ENCODE peak calls at places on chromosomes 3 and 15, in six cellular contexts. One of them, this sample, is unnamed.

GRCh38 chr15:59892995-59893394 is 111.1 kb upstream of the FOXB1 start:
- DNase-seq in GM12865: no peak
- DNase-seq in endodermal cell: peak; percentile 73
- DNase-seq in suprapubic skin: no peak
- DNase-seq in hepatocyte: peak; percentile 59
- DNase-seq in natural killer cell: no peak
- DNase-seq in this sample: no peak

GRCh38 chr15:51030649-51031316 is 63.9 kb downstream of the TNFAIP8L3 start:
- DNase-seq in hepatocyte: no peak
- DNase-seq in suprapubic skin: no peak
- DNase-seq in endodermal cell: no peak
- DNase-seq in GM12865: no peak
- DNase-seq in natural killer cell: no peak
- DNase-seq in this sample: no peak

GRCh38 chr15:80461370-80462060 is 57.3 kb downstream of the ARNT2 start:
- DNase-seq in endodermal cell: no peak
- DNase-seq in natural killer cell: no peak
- DNase-seq in GM12865: no peak
- DNase-seq in hepatocyte: no peak
- DNase-seq in suprapubic skin: no peak
- DNase-seq in this sample: no peak

GRCh38 chr3:133408366-133408765 is 8.5 kb downstream of the BFSP2 start:
- DNase-seq in GM12865: no peak
- DNase-seq in endodermal cell: no peak
- DNase-seq in natural killer cell: no peak
- DNase-seq in suprapubic skin: no peak
- DNase-seq in hepatocyte: no peak
- DNase-seq in this sample: no peak

GRCh38 chr15:85559530-85559929 is 179.1 kb downstream of the AKAP13 start:
- DNase-seq in natural killer cell: no peak
- DNase-seq in hepatocyte: no peak
- DNase-seq in suprapubic skin: no peak
- DNase-seq in endodermal cell: no peak
- DNase-seq in GM12865: no peak
- DNase-seq in this sample: no peak

GRCh38 chr15:68375191-68375631 is 56.8 kb downstream of the ITGA11 start:
- DNase-seq in suprapubic skin: peak; percentile 58
- DNase-seq in natural killer cell: no peak
- DNase-seq in hepatocyte: no peak
- DNase-seq in GM12865: no peak
- DNase-seq in endodermal cell: peak; percentile 36
- DNase-seq in this sample: no peak

GRCh38 chr15:96053039-96054021 is 277.2 kb upstream of the NR2F2 start:
- DNase-seq in endodermal cell: peak; percentile 85
- DNase-seq in hepatocyte: peak; percentile 42
- DNase-seq in GM12865: peak; percentile 48
- DNase-seq in suprapubic skin: no peak
- DNase-seq in natural killer cell: no peak
- DNase-seq in this sample: peak; percentile 10

GRCh38 chr3:45654344-45654934 is 34.8 kb upstream of the SACM1L start:
- DNase-seq in GM12865: no peak
- DNase-seq in endodermal cell: no peak
- DNase-seq in natural killer cell: no peak
- DNase-seq in hepatocyte: no peak
- DNase-seq in suprapubic skin: no peak
- DNase-seq in this sample: no peak

GRCh38 chr3:146170591-146170990 is 9.6 kb upstream of the PLOD2 start:
- DNase-seq in natural killer cell: no peak
- DNase-seq in GM12865: no peak
- DNase-seq in suprapubic skin: no peak
- DNase-seq in endodermal cell: no peak
- DNase-seq in hepatocyte: no peak
- DNase-seq in this sample: no peak

GRCh38 chr3:127598841-127599570 is 795 bp downstream of the MCM2 start:
- DNase-seq in endodermal cell: no peak
- DNase-seq in suprapubic skin: no peak
- DNase-seq in hepatocyte: no peak
- DNase-seq in natural killer cell: no peak
- DNase-seq in GM12865: no peak
- DNase-seq in this sample: no peak

GRCh38 chr15:50192926-50193595 is 11.1 kb downstream of the SLC27A2 start:
- DNase-seq in suprapubic skin: no peak
- DNase-seq in hepatocyte: no peak
- DNase-seq in natural killer cell: no peak
- DNase-seq in endodermal cell: no peak
- DNase-seq in GM12865: no peak
- DNase-seq in this sample: no peak

GRCh38 chr3:185983495-185984141 is 45.8 kb upstream of the TRA2B start:
- DNase-seq in endodermal cell: peak; percentile 94
- DNase-seq in suprapubic skin: peak; percentile 87
- DNase-seq in GM12865: peak; percentile 69
- DNase-seq in hepatocyte: peak; percentile 87
- DNase-seq in natural killer cell: peak; percentile 39
- DNase-seq in this sample: peak; percentile 81

GRCh38 chr3:184680411-184680990 is 31.4 kb downstream of the MAGEF1 start:
- DNase-seq in GM12865: no peak
- DNase-seq in hepatocyte: no peak
- DNase-seq in suprapubic skin: no peak
- DNase-seq in natural killer cell: no peak
- DNase-seq in endodermal cell: no peak
- DNase-seq in this sample: no peak

DNA sequence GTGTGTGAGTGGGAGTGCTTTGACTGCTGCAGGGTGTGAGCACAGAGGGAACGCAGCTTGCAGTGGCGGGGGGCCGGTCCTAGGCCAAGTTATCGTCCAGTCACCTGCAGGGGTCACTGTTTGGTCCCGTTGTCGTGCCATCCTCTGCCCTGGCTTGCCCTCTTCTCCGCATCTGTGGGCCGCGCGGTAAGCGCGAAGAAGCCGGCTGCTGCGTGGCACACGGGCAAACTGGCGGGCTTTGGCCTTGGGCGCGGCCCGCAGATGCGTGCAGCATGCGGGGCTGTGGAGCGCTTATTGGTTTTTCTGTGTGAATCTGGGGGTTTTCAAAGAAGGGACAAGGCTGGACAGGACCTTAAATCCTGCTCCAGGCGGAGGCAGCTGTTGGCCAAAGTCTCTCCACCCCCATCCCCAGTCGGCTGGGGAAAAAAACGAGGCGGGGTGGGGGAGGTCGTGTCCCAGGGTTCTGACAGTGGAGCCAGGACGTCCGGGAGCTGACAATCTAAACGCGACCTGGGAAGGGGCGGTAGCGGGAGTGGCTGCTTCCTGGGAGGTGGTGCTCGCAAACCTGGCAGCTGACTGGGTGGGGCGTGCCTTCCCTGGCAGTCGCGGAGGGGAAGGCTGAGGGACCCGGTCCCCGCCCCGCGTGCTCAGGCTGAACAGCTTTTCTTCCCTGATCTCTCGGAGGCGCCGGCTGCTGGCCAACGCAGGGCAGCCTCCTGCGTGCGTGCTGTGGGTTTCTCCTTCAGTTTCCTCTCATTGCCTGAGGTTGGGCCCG is 39.7 kb upstream of the VEPH1 start:
- DNase-seq in suprapubic skin: peak; percentile 89
- DNase-seq in natural killer cell: no peak
- DNase-seq in hepatocyte: peak; percentile 78
- DNase-seq in GM12865: no peak
- DNase-seq in endodermal cell: peak; percentile 89
- DNase-seq in this sample: no peak
- TF ChIP-seq CTCF in suprapubic skin: no peak
- TF ChIP-seq CTCF in natural killer cell: no peak
- TF ChIP-seq CTCF in hepatocyte: peak; percentile 39
- TF ChIP-seq CTCF in GM12865: no peak
- TF ChIP-seq CTCF in endodermal cell: peak; percentile 71
- TF ChIP-seq CTCF in this sample: no peak

GRCh38 chr3:130926504-130926903 is 32.6 kb downstream of the ATP2C1 start:
- DNase-seq in natural killer cell: no peak
- DNase-seq in GM12865: no peak
- DNase-seq in suprapubic skin: no peak
- DNase-seq in hepatocyte: no peak
- DNase-seq in endodermal cell: no peak
- DNase-seq in this sample: no peak
- TF ChIP-seq CTCF in natural killer cell: no peak
- TF ChIP-seq CTCF in GM12865: no peak
- TF ChIP-seq CTCF in suprapubic skin: no peak
- TF ChIP-seq CTCF in hepatocyte: no peak
- TF ChIP-seq CTCF in endodermal cell: no peak
- TF ChIP-seq CTCF in this sample: no peak

GRCh38 chr3:109098245-109098644 is 19.7 kb downstream of the MORC1 start:
- DNase-seq in natural killer cell: no peak
- DNase-seq in GM12865: peak; percentile 26
- DNase-seq in endodermal cell: peak; percentile 80
- DNase-seq in suprapubic skin: no peak
- DNase-seq in hepatocyte: peak; percentile 71
- DNase-seq in this sample: no peak
- TF ChIP-seq CTCF in natural killer cell: no peak
- TF ChIP-seq CTCF in GM12865: peak; percentile 51
- TF ChIP-seq CTCF in endodermal cell: peak; percentile 74
- TF ChIP-seq CTCF in suprapubic skin: no peak
- TF ChIP-seq CTCF in hepatocyte: peak; percentile 45
- TF ChIP-seq CTCF in this sample: peak; percentile 27

DNA sequence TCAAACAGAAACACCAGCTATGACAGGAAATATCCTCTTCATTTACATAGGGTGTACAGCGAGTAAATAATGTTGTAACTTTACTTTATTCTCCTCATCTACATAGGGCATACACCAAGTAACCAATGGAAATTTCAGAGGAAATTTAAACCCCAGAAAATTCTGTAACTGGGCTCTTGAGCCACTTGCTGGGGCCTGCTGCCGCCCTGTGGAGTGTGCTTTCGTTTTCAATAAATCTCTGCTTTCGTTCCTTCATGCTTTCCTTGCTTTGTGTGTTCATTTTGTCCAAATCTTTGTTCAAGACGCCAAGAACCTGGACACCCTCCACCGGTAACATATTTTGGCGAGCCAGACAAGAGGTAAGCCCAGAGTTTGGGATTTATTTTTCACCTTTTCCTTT is 990.4 kb upstream of the CADM2 start:
- DNase-seq in suprapubic skin: no peak
- DNase-seq in natural killer cell: no peak
- DNase-seq in hepatocyte: no peak
- DNase-seq in endodermal cell: no peak
- DNase-seq in GM12865: peak; percentile 3
- DNase-seq in this sample: no peak
- TF ChIP-seq CTCF in suprapubic skin: no peak
- TF ChIP-seq CTCF in natural killer cell: no peak
- TF ChIP-seq CTCF in hepatocyte: no peak
- TF ChIP-seq CTCF in endodermal cell: no peak
- TF ChIP-seq CTCF in GM12865: no peak
- TF ChIP-seq CTCF in this sample: no peak

GRCh38 chr3:37740471-37740870 is 121.2 kb upstream of the CTDSPL start:
- DNase-seq in endodermal cell: no peak
- DNase-seq in hepatocyte: no peak
- DNase-seq in natural killer cell: no peak
- DNase-seq in GM12865: no peak
- DNase-seq in suprapubic skin: no peak
- DNase-seq in this sample: no peak
- TF ChIP-seq CTCF in endodermal cell: no peak
- TF ChIP-seq CTCF in hepatocyte: no peak
- TF ChIP-seq CTCF in natural killer cell: no peak
- TF ChIP-seq CTCF in GM12865: no peak
- TF ChIP-seq CTCF in suprapubic skin: no peak
- TF ChIP-seq CTCF in this sample: no peak

DNA sequence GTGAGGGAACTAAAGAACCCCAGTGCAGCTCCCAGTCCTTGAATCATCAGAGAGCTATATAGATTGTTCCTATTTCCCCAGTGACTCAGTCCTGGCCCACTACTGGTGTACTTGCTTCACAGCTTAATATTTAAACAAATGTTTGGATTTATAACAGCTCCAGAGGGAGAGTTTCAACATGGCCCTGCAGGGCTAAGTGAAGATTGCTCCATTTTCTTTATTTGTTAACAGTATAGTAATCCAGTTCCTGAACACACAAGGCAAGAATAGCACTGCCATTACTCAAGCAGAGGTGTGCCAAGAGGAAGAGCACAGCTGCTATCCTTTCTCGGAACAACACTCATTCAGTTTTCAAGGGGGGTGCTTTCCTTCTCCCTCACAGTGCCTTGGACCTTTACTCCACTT is 6.5 kb downstream of the SQOR start:
- DNase-seq in endodermal cell: no peak
- DNase-seq in hepatocyte: peak; percentile 82
- DNase-seq in suprapubic skin: no peak
- DNase-seq in natural killer cell: no peak
- DNase-seq in GM12865: no peak
- DNase-seq in this sample: no peak
- TF ChIP-seq CTCF in endodermal cell: no peak
- TF ChIP-seq CTCF in hepatocyte: no peak
- TF ChIP-seq CTCF in suprapubic skin: no peak
- TF ChIP-seq CTCF in natural killer cell: no peak
- TF ChIP-seq CTCF in GM12865: no peak
- TF ChIP-seq CTCF in this sample: no peak

GRCh38 chr3:183551930-183552329 is 3.6 kb downstream of the KLHL6 start:
- DNase-seq in suprapubic skin: no peak
- DNase-seq in natural killer cell: no peak
- DNase-seq in GM12865: peak; percentile 28
- DNase-seq in endodermal cell: no peak
- DNase-seq in hepatocyte: no peak
- DNase-seq in this sample: no peak
- TF ChIP-seq CTCF in suprapubic skin: no peak
- TF ChIP-seq CTCF in natural killer cell: no peak
- TF ChIP-seq CTCF in GM12865: no peak
- TF ChIP-seq CTCF in endodermal cell: no peak
- TF ChIP-seq CTCF in hepatocyte: no peak
- TF ChIP-seq CTCF in this sample: peak; percentile 31